ENCODE peak calls at places on chromosomes 7 and 10, in five cellular contexts. O is IMR-90, T is PC-3, A is hepatocyte, V is neural progenitor cell. R is an unnamed sample. For H4K20me1, the result is how much of the 10 kb centered on the place peaks cover.

GRCh38 chr10:109784236-109784635 is 139.1 kb downstream of the XPNPEP1 start:
- DNase-seq in A (no peak), O (no peak), T (peak), V (no peak), R (no peak)

GRCh38 chr10:60224129-60224705 is 165.5 kb downstream of the ANK3 start:
- DNase-seq in T (no peak), O (no peak), V (no peak), A (no peak), R (no peak)

GRCh38 chr10:48456361-48456804 is 148.5 kb downstream of the ARHGAP22 start:
- DNase-seq in V (no peak), O (no peak), A (peak), T (no peak), R (no peak)

GRCh38 chr10:75207868-75208167 is 2.8 kb upstream of the VDAC2 start:
- DNase-seq in V (no peak), A (peak), T (no peak), O (no peak), R (no peak)

GRCh38 chr10:93652857-93653256 is 40.5 kb downstream of the PDE6C start:
- DNase-seq in V (no peak), O (peak), T (peak), A (no peak), R (no peak)

GRCh38 chr10:104127411-104127810 is 5.4 kb downstream of the SFR1 start:
- DNase-seq in A (no peak), T (no peak), V (peak), O (no peak), R (peak)

GRCh38 chr10:81917666-81918065 is 42.7 kb downstream of the NRG3 start:
- DNase-seq in V (no peak), T (no peak), A (no peak), O (no peak), R (no peak)

GRCh38 chr10:83713423-83713822 is 425.9 kb upstream of the GHITM start:
- DNase-seq in O (no peak), V (no peak), A (no peak), T (no peak), R (no peak)

GRCh38 chr10:14032406-14032998 is 298.2 kb downstream of the FRMD4A start:
- DNase-seq in O (no peak), A (peak), V (peak), T (no peak), R (peak)

GRCh38 chr10:60148266-60148840 is 241.3 kb downstream of the ANK3 start:
- DNase-seq in T (peak), O (peak), A (peak), V (no peak), R (no peak)

GRCh38 chr7:128937647-128938523 is at the start of gene IRF5:
- DNase-seq in O (no peak), V (peak), T (peak), A (peak), R (no peak)

GRCh38 chr7:128743112-128743772 is 4.1 kb downstream of the CALU start:
- DNase-seq in V (no peak), T (no peak), A (no peak), O (no peak), R (no peak)

GRCh38 chr10:110918633-110919348 is at the start of gene BBIP1:
- DNase-seq in A (peak), V (no peak), T (peak), O (peak), R (peak)

GRCh38 chr7:27883726-27884125 is 143.8 kb downstream of the TAX1BP1 start:
- DNase-seq in A (no peak), T (no peak), V (no peak), O (peak), R (no peak)

GRCh38 chr7:158019726-158020705 is 567.6 kb downstream of the PTPRN2 start:
- DNase-seq in O (no peak), V (no peak), T (no peak), A (no peak), R (no peak)

GRCh38 chr10:46287846-46288480 is 1.2 kb downstream of the ANTXRL start:
- DNase-seq in T (no peak), A (no peak), V (no peak), O (no peak), R (no peak)

GRCh38 chr10:125398270-125398669 is 237.9 kb upstream of the CTBP2 start:
- DNase-seq in V (no peak), A (no peak), T (no peak), O (no peak), R (no peak)
- H4K20me1 ChIP-seq in V (under half), A (under half), T (under half), O (under half), R (under half)

DNA sequence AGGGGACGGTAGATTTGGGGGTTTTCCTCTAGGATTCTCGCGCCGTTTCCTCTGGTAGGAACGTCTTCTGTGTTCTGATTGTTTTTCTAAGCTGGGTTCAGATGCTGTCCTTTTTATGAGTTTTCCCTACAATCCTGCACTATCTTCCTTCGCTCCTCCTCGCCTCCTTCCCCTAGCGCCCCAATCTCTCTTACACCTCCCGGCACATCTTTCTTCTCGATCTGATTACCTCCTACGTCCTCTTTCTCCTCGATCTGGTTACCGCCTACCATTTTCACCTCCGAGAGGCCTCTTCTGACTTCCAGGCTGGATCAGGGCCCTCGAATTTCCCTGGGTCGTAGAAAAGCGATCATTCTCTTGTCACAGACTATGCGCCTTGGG is 413 bp downstream of the BUD31 start:
- DNase-seq in O (no peak), T (no peak), V (no peak), A (no peak), R (peak)
- H4K20me1 ChIP-seq in O (under half), T (under half), V (under half), A (under half), R (under half)

DNA sequence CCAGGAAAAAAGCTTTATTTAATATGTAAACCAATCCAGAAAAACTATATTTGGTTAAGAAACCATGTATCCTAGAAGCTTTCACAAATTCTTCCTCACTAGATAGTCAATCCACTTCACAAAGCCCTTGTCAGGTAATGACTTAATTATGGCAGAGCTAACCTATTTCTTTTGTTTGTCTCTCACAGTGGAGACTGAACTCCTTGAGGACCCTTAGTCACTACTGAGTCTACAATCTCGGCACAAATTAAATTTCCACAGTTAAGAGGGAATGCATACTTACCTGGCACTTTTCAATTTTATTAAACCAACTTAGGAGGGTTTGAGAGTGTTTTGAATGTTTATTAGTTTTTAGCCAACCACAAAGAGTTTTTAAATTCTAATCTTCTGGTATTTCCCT is 23.0 kb downstream of the WAPL start:
- DNase-seq in A (no peak), O (no peak), V (no peak), T (no peak), R (no peak)
- H4K20me1 ChIP-seq in A (under half), O (under half), V (half or more), T (under half), R (under half)

DNA sequence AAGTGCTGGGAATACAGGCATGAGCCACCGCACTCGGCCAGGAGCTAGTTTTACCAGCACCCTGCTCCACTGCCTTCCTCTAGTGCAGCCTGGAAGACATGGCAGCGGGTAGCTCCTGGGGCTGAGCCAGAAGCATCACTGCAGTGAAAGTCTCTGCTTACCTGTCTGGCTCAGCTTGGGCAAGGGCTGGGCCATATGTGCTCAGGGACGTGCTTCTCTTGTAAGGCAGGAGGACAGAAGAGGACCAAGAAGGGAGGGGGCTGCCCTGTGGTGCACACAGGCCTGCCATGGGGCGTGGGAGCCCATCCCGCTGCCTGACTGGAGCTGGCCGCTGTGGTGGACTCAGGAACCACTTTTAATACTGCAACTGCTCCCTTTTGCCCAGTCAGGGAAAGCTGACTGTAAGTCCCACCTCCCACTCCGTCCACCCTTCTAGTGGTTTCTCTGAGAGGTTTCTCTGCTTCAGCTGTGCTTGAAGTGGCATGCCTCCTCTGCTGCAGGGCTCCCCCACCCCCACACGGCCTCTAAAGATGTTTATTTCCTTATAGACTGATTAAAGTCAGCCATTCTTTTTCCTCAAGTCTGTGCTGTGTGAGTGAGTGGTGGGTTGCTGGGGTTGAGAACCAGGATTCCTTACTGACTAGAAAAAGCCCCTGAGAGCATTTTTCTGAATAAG is 25.3 kb upstream of the C10orf95 start:
- DNase-seq in T (no peak), V (no peak), A (no peak), O (no peak), R (no peak)
- H4K20me1 ChIP-seq in T (under half), V (under half), A (under half), O (under half), R (under half)

GRCh38 chr7:105241198-105241597 is 147.5 kb downstream of the SRPK2 start:
- DNase-seq in A (no peak), O (no peak), T (no peak), V (no peak), R (no peak)
- H4K20me1 ChIP-seq in A (under half), O (half or more), T (under half), V (half or more), R (under half)

GRCh38 chr7:42699415-42700178 is 212.3 kb downstream of the C7orf25 start:
- DNase-seq in V (no peak), T (no peak), O (no peak), A (no peak), R (no peak)
- H4K20me1 ChIP-seq in V (under half), T (under half), O (under half), A (under half), R (under half)

GRCh38 chr7:50665403-50666123 is 100.4 kb upstream of the DDC start:
- DNase-seq in O (peak), A (no peak), T (no peak), V (no peak), R (no peak)
- H4K20me1 ChIP-seq in O (half or more), A (under half), T (under half), V (under half), R (under half)